ENCODE peak calls at places on chromosomes 1 and 21, in nine cellular contexts. F, G, Y, M, I, V, A, R and U are unnamed samples. For H3K4me1 and H3K36me3, the result is how much of the 10 kb centered on the place peaks cover.

GRCh38 chr1:86758570-86758969 is 54.2 kb downstream of the SH3GLB1 start:
- DNase-seq in F (no peak), G (peak), Y (no peak), M (no peak), I (no peak), V (no peak), A (no peak), R (no peak), U (no peak)

GRCh38 chr1:67135354-67135753 is 584 bp upstream of the C1orf141 start:
- DNase-seq in F (no peak), G (no peak), Y (no peak), M (no peak), I (no peak), V (no peak), A (no peak), R (no peak), U (no peak)

GRCh38 chr1:80988896-80989295 is 811.8 kb upstream of the ADGRL2 start:
- DNase-seq in F (no peak), G (no peak), Y (no peak), M (no peak), I (no peak), V (no peak), A (no peak), R (no peak), U (no peak)

GRCh38 chr1:27539901-27540861 is 50.2 kb upstream of the WASF2 start:
- DNase-seq in F (no peak), G (peak), Y (no peak), M (no peak), I (no peak), V (no peak), A (no peak), R (no peak), U (peak)

GRCh38 chr1:91731815-91732214 is 154.1 kb downstream of the TGFBR3 start:
- DNase-seq in F (no peak), G (no peak), Y (no peak), M (no peak), I (no peak), V (no peak), A (no peak), R (peak), U (peak)

GRCh38 chr1:115275216-115275615 is 62.8 kb downstream of the NGF start:
- DNase-seq in F (peak), G (no peak), Y (no peak), M (peak), I (no peak), V (no peak), A (no peak), R (no peak), U (no peak)

GRCh38 chr21:42850866-42851391 is 28.4 kb downstream of the WDR4 start:
- DNase-seq in F (peak), G (no peak), Y (no peak), M (no peak), I (peak), V (no peak), A (peak), R (no peak), U (no peak)

GRCh38 chr1:64031191-64031590 is 172.2 kb upstream of the UBE2U start:
- DNase-seq in F (no peak), G (no peak), Y (no peak), M (no peak), I (no peak), V (no peak), A (no peak), R (no peak), U (no peak)

GRCh38 chr1:61320575-61320974 is 238.2 kb downstream of the NFIA start:
- DNase-seq in F (no peak), G (no peak), Y (no peak), M (no peak), I (no peak), V (no peak), A (peak), R (no peak), U (no peak)

GRCh38 chr1:106621853-106622252 is 434.6 kb upstream of the PRMT6 start:
- DNase-seq in F (no peak), G (no peak), Y (no peak), M (no peak), I (no peak), V (no peak), A (no peak), R (no peak), U (no peak)

GRCh38 chr1:109802901-109803561 is 39.3 kb upstream of the EPS8L3 start:
- DNase-seq in F (no peak), G (no peak), Y (no peak), M (no peak), I (no peak), V (no peak), A (no peak), R (no peak), U (no peak)

GRCh38 chr1:150810958-150811676 is 3.1 kb upstream of the CTSK start:
- DNase-seq in F (no peak), G (no peak), Y (no peak), M (no peak), I (no peak), V (no peak), A (no peak), R (no peak), U (no peak)

GRCh38 chr1:89203166-89203565 is 4.4 kb upstream of the GBP4 start:
- DNase-seq in F (no peak), G (no peak), Y (no peak), M (no peak), I (no peak), V (no peak), A (no peak), R (no peak), U (no peak)

GRCh38 chr1:233113009-233113712 is 162.8 kb downstream of the NTPCR start:
- DNase-seq in F (peak), G (peak), Y (peak), M (no peak), I (peak), V (peak), A (no peak), R (no peak), U (peak)

GRCh38 chr1:153401461-153401860 is 10.6 kb upstream of the S100A8 start:
- DNase-seq in F (no peak), G (no peak), Y (no peak), M (no peak), I (no peak), V (no peak), A (no peak), R (no peak), U (no peak)

GRCh38 chr1:6756455-6756854 is 28.8 kb upstream of the CAMTA1 start:
- DNase-seq in F (no peak), G (no peak), Y (no peak), M (peak), I (no peak), V (no peak), A (no peak), R (no peak), U (no peak)

GRCh38 chr21:28554660-28555475 is 437.8 kb downstream of the LTN1 start:
- DNase-seq in F (no peak), G (no peak), Y (peak), M (no peak), I (no peak), V (no peak), A (no peak), R (no peak), U (no peak)

GRCh38 chr1:94734963-94735899 is 84.9 kb upstream of the SLC44A3 start:
- DNase-seq in F (peak), G (peak), Y (peak), M (no peak), I (peak), V (no peak), A (no peak), R (no peak), U (peak)

GRCh38 chr1:162347281-162347680 is 29.4 kb downstream of the SPATA46 start:
- DNase-seq in F (no peak), G (no peak), Y (no peak), M (no peak), I (no peak), V (no peak), A (no peak), R (no peak), U (no peak)

GRCh38 chr1:201461783-201462441 is 7.1 kb downstream of the PHLDA3 start:
- DNase-seq in F (peak), G (peak), Y (no peak), M (no peak), I (no peak), V (peak), A (no peak), R (no peak), U (peak)

GRCh38 chr1:211695135-211695816 is 19.9 kb upstream of the NEK2 start:
- DNase-seq in F (peak), G (no peak), Y (no peak), M (no peak), I (no peak), V (no peak), A (no peak), R (no peak), U (no peak)

GRCh38 chr1:204280099-204280498 is 66.3 kb upstream of the GOLT1A start:
- DNase-seq in F (no peak), G (no peak), Y (no peak), M (no peak), I (no peak), V (no peak), A (no peak), R (no peak), U (no peak)

GRCh38 chr21:46083271-46084040 is 14.5 kb upstream of the COL6A2 start:
- DNase-seq in F (no peak), G (no peak), Y (no peak), M (no peak), I (no peak), V (no peak), A (no peak), R (no peak), U (no peak)

GRCh38 chr1:183804916-183805734 is at the start of gene RGL1:
- DNase-seq in F (no peak), G (peak), Y (no peak), M (no peak), I (no peak), V (no peak), A (peak), R (peak), U (peak)

GRCh38 chr1:231420299-231420958 is 1.7 kb downstream of the EGLN1 start:
- DNase-seq in F (no peak), G (no peak), Y (peak), M (peak), I (no peak), V (no peak), A (no peak), R (no peak), U (no peak)

GRCh38 chr1:170707959-170708666 is 44.2 kb downstream of the PRRX1 start:
- DNase-seq in F (no peak), G (no peak), Y (no peak), M (no peak), I (no peak), V (no peak), A (no peak), R (no peak), U (peak)

GRCh38 chr21:41350436-41351155 is 11.2 kb upstream of the MX2 start:
- DNase-seq in F (no peak), G (no peak), Y (no peak), M (no peak), I (no peak), V (no peak), A (no peak), R (no peak), U (no peak)

GRCh38 chr21:46570119-46570518 is 34.8 kb downstream of the S100B start:
- DNase-seq in F (peak), G (no peak), Y (no peak), M (no peak), I (no peak), V (no peak), A (no peak), R (no peak), U (no peak)

GRCh38 chr21:28776251-28776650 is 216.4 kb downstream of the LTN1 start:
- DNase-seq in F (no peak), G (no peak), Y (no peak), M (no peak), I (no peak), V (no peak), A (no peak), R (no peak), U (no peak)

GRCh38 chr1:13778431-13778830 is 78.4 kb downstream of the PRDM2 start:
- DNase-seq in F (no peak), G (no peak), Y (no peak), M (no peak), I (no peak), V (no peak), A (no peak), R (no peak), U (no peak)
- H3K4me1 ChIP-seq in F (under half), G (under half), Y (under half), M (under half), I (under half), V (under half), A (under half), R (under half), U (under half)

GRCh38 chr21:44413566-44414290 is 41.6 kb upstream of the LRRC3 start:
- DNase-seq in F (no peak), G (no peak), Y (no peak), M (no peak), I (no peak), V (no peak), A (no peak), R (no peak), U (no peak)
- H3K36me3 ChIP-seq in F (under half), G (under half), Y (under half), M (under half), I (under half), V (under half), A (under half), R (under half), U (under half)

GRCh38 chr1:5750186-5751170 is 241.7 kb downstream of the NPHP4 start:
- DNase-seq in F (no peak), G (no peak), Y (no peak), M (no peak), I (no peak), V (no peak), A (no peak), R (no peak), U (no peak)
- H3K4me1 ChIP-seq in F (under half), G (under half), Y (under half), M (under half), I (under half), V (under half), A (under half), R (under half), U (under half)

DNA sequence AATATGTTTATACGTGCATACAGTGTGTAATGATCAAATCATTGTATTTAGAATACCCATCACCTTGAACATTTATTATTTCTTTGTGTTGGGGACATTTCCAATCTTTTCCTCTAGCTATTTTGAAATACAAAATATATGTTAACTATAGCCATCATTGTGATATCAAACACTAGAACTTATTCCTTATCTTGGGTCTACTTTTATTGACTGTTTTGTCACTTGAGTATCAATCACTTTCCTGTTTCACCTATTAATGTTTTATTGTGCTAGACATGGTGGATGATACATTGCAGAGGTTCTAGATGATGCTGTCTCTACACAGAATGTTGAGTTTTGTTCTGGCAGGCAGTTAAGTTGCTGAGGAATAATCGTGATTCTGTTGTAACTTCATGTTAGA is 45.9 kb downstream of the STXBP3 start:
- DNase-seq in F (no peak), G (no peak), Y (no peak), M (no peak), I (no peak), V (no peak), A (no peak), R (no peak), U (no peak)
- H3K36me3 ChIP-seq in F (under half), G (under half), Y (under half), M (half or more), I (under half), V (under half), A (under half), R (under half), U (under half)

DNA sequence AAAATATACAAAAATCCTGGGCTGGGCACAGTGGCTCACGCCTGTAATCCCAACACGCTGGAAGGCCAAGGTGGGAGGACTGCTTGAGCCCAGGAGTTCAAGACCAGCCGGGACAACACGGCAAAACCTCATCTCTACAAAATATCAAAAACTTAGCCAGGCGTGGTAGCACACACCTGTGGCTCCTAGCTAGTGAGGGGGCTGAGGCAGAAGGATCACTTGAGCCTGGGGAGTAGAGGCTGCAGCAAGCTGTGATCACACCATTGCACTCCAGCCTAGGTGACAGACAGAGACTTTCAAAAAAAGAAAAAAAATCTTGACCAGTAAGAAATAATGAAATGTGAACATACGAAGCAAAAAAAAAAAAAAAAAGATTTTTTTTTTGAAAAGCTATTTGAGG is 52.1 kb downstream of the ARID4B start:
- DNase-seq in F (no peak), G (no peak), Y (no peak), M (peak), I (no peak), V (no peak), A (no peak), R (no peak), U (no peak)
- H3K4me1 ChIP-seq in F (under half), G (half or more), Y (under half), M (half or more), I (under half), V (under half), A (under half), R (half or more), U (under half)

GRCh38 chr1:180092931-180093650 is 61.6 kb upstream of the QSOX1 start:
- DNase-seq in F (no peak), G (no peak), Y (no peak), M (no peak), I (no peak), V (no peak), A (no peak), R (no peak), U (no peak)

GRCh38 chr1:180097319-180097605 is 57.4 kb upstream of the QSOX1 start:
- DNase-seq in F (no peak), G (no peak), Y (no peak), M (no peak), I (no peak), V (no peak), A (no peak), R (no peak), U (no peak)

GRCh38 chr1:180098242-180098995 is 56.2 kb upstream of the QSOX1 start:
- DNase-seq in F (no peak), G (no peak), Y (no peak), M (no peak), I (no peak), V (no peak), A (no peak), R (no peak), U (no peak)

GRCh38 chr1:180096584-180097318 is 57.9 kb upstream of the QSOX1 start:
- DNase-seq in F (no peak), G (no peak), Y (no peak), M (no peak), I (no peak), V (no peak), A (no peak), R (no peak), U (no peak)

GRCh38 chr1:180094705-180095280 is 59.9 kb upstream of the QSOX1 start:
- DNase-seq in F (no peak), G (no peak), Y (no peak), M (no peak), I (no peak), V (no peak), A (no peak), R (no peak), U (no peak)
- H3K36me3 ChIP-seq in F (half or more), G (under half), Y (half or more), M (half or more), I (under half), V (under half), A (half or more), R (under half), U (half or more)